ENCODE peak calls at places on chromosomes 13 and 19, in seven cellular contexts. M is stimulated activated CD4-positive, alpha-beta T cell treated with anti-CD3 and anti-CD28 coated beads, Interleukin-2, amount 100 ng/mL, for 24 hours; F is fibroblast of lung; D is SK-N-DZ; U is GM04504; K is cardiac muscle cell; W is AG09319. J is an unnamed sample.

GRCh38 chr13:98981596-98982195 is 3.8 kb upstream of the DOCK9 start:
- DNase-seq in M (no peak), F (no peak), U (no peak), D (no peak), W (no peak), K (no peak), J (no peak)

GRCh38 chr19:40231544-40232424 is 5.3 kb upstream of the CCNP start:
- DNase-seq in M (no peak), W (no peak), F (no peak), U (no peak), D (peak; percentile 52), K (peak; percentile 33), J (no peak)

GRCh38 chr19:38395381-38396127 is 7.1 kb downstream of the SPRED3 start:
- DNase-seq in M (peak; percentile 63), D (no peak), U (no peak), F (no peak), K (no peak), W (no peak), J (no peak)

GRCh38 chr13:38543561-38543960 is 143.3 kb upstream of the FREM2 start:
- DNase-seq in D (no peak), W (no peak), U (no peak), K (no peak), F (peak; percentile 70), M (no peak), J (no peak)

GRCh38 chr19:33295621-33296472 is 6.5 kb downstream of the CEBPA start:
- DNase-seq in K (no peak), F (no peak), U (no peak), M (no peak), W (no peak), D (no peak), J (no peak)

GRCh38 chr13:33015791-33016323 is 366 bp upstream of the KL start:
- DNase-seq in F (no peak), U (no peak), K (no peak), M (peak; percentile 29), W (no peak), D (no peak), J (no peak)

GRCh38 chr13:104015646-104016396 is 949.6 kb upstream of the SLC10A2 start:
- DNase-seq in W (no peak), M (no peak), U (no peak), F (peak; percentile 96), K (peak; percentile 94), D (no peak), J (no peak)

GRCh38 chr19:47711652-47712239 is 1.5 kb upstream of the EHD2 start:
- DNase-seq in K (no peak), D (no peak), U (no peak), M (no peak), F (no peak), W (no peak), J (no peak)